ENCODE peak calls at places on chromosomes 13 and 19, in five cellular contexts. F is body of pancreas, V is cardiac muscle cell, M is OCI-LY7, N is uterus. L is an unnamed sample. For H3K4me1, the result is how much of the 10 kb centered on the place peaks cover.

GRCh38 chr13:25232937-25233515 is 54.3 kb downstream of the MTMR6 start:
- DNase-seq in F (no peak), V (peak), M (peak), N (no peak), L (no peak)

GRCh38 chr19:49338691-49339363 is 3.6 kb downstream of the CD37 start:
- DNase-seq in F (peak), V (peak), M (peak), N (peak), L (peak)

GRCh38 chr19:17454579-17454978 is 6.1 kb upstream of the TMEM221 start:
- DNase-seq in F (no peak), V (no peak), M (no peak), N (no peak), L (no peak)

GRCh38 chr19:49469828-49470614 is 4.0 kb upstream of the FLT3LG start:
- DNase-seq in F (no peak), V (no peak), M (peak), N (no peak), L (no peak)

GRCh38 chr13:103140001-103140671 is 73.9 kb upstream of the SLC10A2 start:
- DNase-seq in F (no peak), V (peak), M (peak), N (no peak), L (no peak)

GRCh38 chr13:31088826-31089420 is 72.8 kb downstream of the HSPH1 start:
- DNase-seq in F (no peak), V (no peak), M (no peak), N (no peak), L (no peak)

GRCh38 chr13:105984236-105984635 is 551.2 kb downstream of the EFNB2 start:
- DNase-seq in F (no peak), V (no peak), M (no peak), N (no peak), L (no peak)

GRCh38 chr13:106753241-106753640 is 185.3 kb upstream of the ARGLU1 start:
- DNase-seq in F (peak), V (no peak), M (no peak), N (peak), L (no peak)

GRCh38 chr19:1449467-1450442 is at the start of gene APC2:
- DNase-seq in F (no peak), V (no peak), M (peak), N (no peak), L (no peak)

GRCh38 chr19:28290963-28291657 is 921.8 kb downstream of the UQCRFS1 start:
- DNase-seq in F (no peak), V (no peak), M (no peak), N (no peak), L (no peak)

GRCh38 chr19:5993516-5994406 is 15.8 kb upstream of the RANBP3 start:
- DNase-seq in F (no peak), V (peak), M (no peak), N (no peak), L (no peak)

GRCh38 chr19:21158523-21159135 is 16.8 kb downstream of the ZNF431 start:
- DNase-seq in F (no peak), V (peak), M (no peak), N (no peak), L (no peak)

DNA sequence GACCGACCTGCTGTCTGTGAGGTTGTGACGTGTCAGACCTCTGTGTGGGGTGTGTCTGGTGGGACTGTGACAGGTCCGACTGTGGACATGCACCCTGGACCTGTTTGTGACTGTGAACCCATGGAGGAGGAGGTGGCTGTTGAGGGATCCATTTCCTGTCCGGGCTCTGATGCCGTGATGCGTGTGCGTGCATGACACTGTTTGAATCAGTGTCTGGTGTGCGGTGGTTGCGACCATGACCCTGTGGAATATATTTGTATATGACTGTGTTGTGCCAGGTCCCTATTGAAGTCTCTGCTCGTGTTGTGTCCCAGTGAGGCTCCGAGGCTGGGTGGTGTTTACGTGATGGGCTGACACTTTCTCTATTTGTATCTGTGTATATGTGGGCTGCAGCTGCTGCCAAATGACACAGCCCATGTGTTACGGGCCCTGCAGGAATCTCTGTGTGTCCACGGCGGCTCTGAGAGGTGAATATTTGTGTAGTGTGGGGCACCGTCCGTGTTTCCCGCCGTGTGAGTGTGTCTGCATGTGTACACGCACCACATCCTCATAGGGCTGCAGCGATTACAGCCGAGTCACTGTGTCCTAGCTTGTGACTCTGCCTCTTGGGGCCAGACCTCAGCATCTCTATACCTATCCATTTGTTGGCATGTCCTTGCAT is 18.3 kb downstream of the CCDC97 start:
- DNase-seq in F (no peak), V (no peak), M (no peak), N (no peak), L (no peak)
- H3K4me1 ChIP-seq in F (under half), V (under half), M (half or more), N (under half), L (under half)

DNA sequence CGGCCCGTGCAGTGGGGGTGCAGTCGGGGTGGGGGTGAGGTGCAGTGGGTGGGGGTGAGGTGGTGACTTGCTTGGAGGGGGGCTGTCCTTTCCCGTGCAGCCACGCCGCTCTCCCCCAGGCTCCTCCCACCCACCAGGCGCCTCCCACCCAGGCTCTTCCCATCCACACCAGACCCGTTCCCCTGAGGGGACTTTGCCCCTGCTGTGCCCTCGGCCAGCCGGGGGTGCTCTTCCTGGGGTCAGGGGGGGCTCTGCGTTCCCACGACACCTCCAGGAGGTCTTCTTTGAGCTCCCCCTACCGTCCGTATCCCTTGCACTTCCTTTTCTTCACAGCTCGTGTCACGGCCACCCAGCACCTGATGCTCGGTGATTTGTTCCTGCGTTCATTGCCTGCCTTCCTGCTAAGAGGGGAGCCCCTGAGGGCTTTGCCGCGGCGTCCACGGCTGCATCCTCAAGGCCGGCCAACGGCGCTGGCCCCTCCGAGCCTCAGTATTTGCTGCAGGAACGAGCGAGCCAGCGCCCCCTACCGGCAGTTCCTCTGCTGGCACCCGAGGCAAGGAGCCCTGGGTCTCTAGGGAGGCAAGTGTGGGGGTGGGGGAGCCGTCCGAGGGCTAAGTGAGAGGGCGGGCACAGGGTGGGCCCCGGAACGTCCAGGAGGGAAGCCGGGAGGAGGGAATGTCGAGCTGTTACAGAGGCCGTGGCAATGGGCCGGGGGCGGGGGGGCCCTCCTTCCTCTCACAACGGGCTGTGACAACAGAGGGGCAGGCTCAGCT is 11.8 kb downstream of the LRRC4B start:
- DNase-seq in F (peak), V (peak), M (peak), N (peak), L (peak)
- H3K4me3 ChIP-seq in F (no peak), V (peak), M (peak), N (peak), L (no peak)

GRCh38 chr19:31378404-31378803 is 29.2 kb upstream of the TSHZ3 start:
- DNase-seq in F (peak), V (peak), M (no peak), N (peak), L (no peak)
- H3K27ac ChIP-seq in F (no peak), V (no peak), M (no peak), N (peak), L (no peak)

GRCh38 chr19:11361771-11362731 is 6.8 kb downstream of the PLPPR2 start:
- DNase-seq in F (no peak), V (no peak), M (no peak), N (no peak), L (no peak)

GRCh38 chr19:11363881-11364280 is 8.6 kb downstream of the PLPPR2 start:
- DNase-seq in F (no peak), V (no peak), M (no peak), N (no peak), L (no peak)

GRCh38 chr19:11364296-11364904 is 9.2 kb downstream of the PLPPR2 start:
- DNase-seq in F (no peak), V (no peak), M (no peak), N (no peak), L (no peak)

GRCh38 chr19:11359421-11359820 is 4.2 kb downstream of the PLPPR2 start:
- DNase-seq in F (no peak), V (no peak), M (no peak), N (no peak), L (no peak)

GRCh38 chr19:11361037-11361770 is 6.0 kb downstream of the PLPPR2 start:
- DNase-seq in F (peak), V (no peak), M (no peak), N (no peak), L (no peak)
- H3K4me1 ChIP-seq in F (under half), V (under half), M (under half), N (under half), L (under half)

GRCh38 chr13:99692854-99693253 is 191.6 kb downstream of the TM9SF2 start:
- DNase-seq in F (no peak), V (no peak), M (no peak), N (no peak), L (no peak)

GRCh38 chr13:99691552-99691951 is 190.3 kb downstream of the TM9SF2 start:
- DNase-seq in F (no peak), V (no peak), M (no peak), N (no peak), L (no peak)

GRCh38 chr13:99689955-99690354 is 188.7 kb downstream of the TM9SF2 start:
- DNase-seq in F (no peak), V (no peak), M (no peak), N (no peak), L (no peak)

GRCh38 chr13:99688776-99689175 is 187.5 kb downstream of the TM9SF2 start:
- DNase-seq in F (no peak), V (no peak), M (no peak), N (no peak), L (no peak)

GRCh38 chr13:99690426-99691189 is 189.3 kb downstream of the TM9SF2 start:
- DNase-seq in F (no peak), V (no peak), M (no peak), N (no peak), L (no peak)
- H3K4me3 ChIP-seq in F (no peak), V (no peak), M (no peak), N (no peak), L (no peak)

GRCh38 chr13:42539670-42540069 is 34.3 kb upstream of the TNFSF11 start:
- DNase-seq in F (no peak), V (peak), M (no peak), N (no peak), L (no peak)
- H3K27ac ChIP-seq in F (no peak), V (no peak), M (no peak), N (no peak), L (no peak)

GRCh38 chr13:23674795-23675640 is 104.8 kb downstream of the TNFRSF19 start:
- DNase-seq in F (no peak), V (peak), M (no peak), N (no peak), L (no peak)
- H3K4me1 ChIP-seq in F (under half), V (under half), M (under half), N (under half), L (under half)

GRCh38 chr13:40315416-40316064 is 350.9 kb downstream of the FOXO1 start:
- DNase-seq in F (peak), V (peak), M (peak), N (peak), L (peak)

GRCh38 chr13:40318366-40318765 is 348.1 kb downstream of the FOXO1 start:
- DNase-seq in F (peak), V (peak), M (peak), N (no peak), L (no peak)

GRCh38 chr13:40319699-40320586 is 346.5 kb downstream of the FOXO1 start:
- DNase-seq in F (peak), V (no peak), M (no peak), N (no peak), L (no peak)

GRCh38 chr13:40316301-40316700 is 350.1 kb downstream of the FOXO1 start:
- DNase-seq in F (no peak), V (no peak), M (no peak), N (no peak), L (no peak)

GRCh38 chr13:40317980-40318327 is 348.5 kb downstream of the FOXO1 start:
- DNase-seq in F (no peak), V (no peak), M (peak), N (no peak), L (no peak)
- H3K4me3 ChIP-seq in F (no peak), V (no peak), M (no peak), N (no peak), L (no peak)

DNA sequence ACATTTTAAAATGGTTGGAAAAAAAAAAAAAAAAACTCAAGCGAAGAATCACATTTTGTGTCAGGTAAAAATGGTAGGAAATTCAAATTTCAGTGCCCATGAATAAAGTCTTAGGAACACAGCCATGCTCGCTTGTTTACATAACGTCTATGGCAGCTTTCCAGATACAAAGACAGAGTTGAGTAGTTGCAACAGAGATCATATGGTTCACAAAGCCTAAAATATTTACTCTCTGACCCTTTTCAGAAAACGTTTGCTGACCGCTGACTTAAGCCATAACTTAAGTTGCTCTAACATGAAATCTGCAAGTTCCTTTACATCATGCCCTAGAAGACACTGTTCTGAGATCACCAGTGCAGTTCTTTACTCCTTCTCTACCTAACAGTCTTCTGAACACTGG is 166.4 kb downstream of the DCLK1 start:
- DNase-seq in F (no peak), V (peak), M (no peak), N (no peak), L (no peak)
- H3K27ac ChIP-seq in F (no peak), V (no peak), M (no peak), N (no peak), L (no peak)